ENCODE peak calls at places on chromosomes 12 and 14, in six cellular contexts. W is NCI-H748 treated with DMSO at 0.1 percent for 48 hours; E is tibial artery; S is activated CD8-positive, alpha-beta memory T cell treated with anti-CD3 and anti-CD28 coated beads for 24 hours; B is Jurkat, Clone E6-1; N is memory B cell. P is an unnamed sample.
A peak's percentile ranks its signal among the peaks of the same experiment; 100 is the strongest.

GRCh38 chr12:5197127-5197526 is 153.4 kb downstream of the KCNA5 start:
- DNase-seq in B (no peak), N (no peak), W (no peak), E (no peak), S (no peak), P (no peak)

GRCh38 chr14:26104686-26105085 is 493.1 kb downstream of the NOVA1 start:
- DNase-seq in N (no peak), E (no peak), B (no peak), S (no peak), W (no peak), P (no peak)

GRCh38 chr12:130333341-130333740 is 4.3 kb upstream of the PIWIL1 start:
- DNase-seq in E (no peak), N (no peak), B (peak; percentile 19), S (no peak), W (no peak), P (no peak)

GRCh38 chr14:90797451-90797850 is 18.8 kb downstream of the TTC7B start:
- DNase-seq in W (no peak), B (no peak), E (no peak), N (no peak), S (no peak), P (no peak)

GRCh38 chr12:25322918-25323773 is 72.4 kb upstream of the KRAS start:
- DNase-seq in N (no peak), B (no peak), W (no peak), E (no peak), S (no peak), P (no peak)

GRCh38 chr14:78697341-78697740 is 527.2 kb downstream of the NRXN3 start:
- DNase-seq in S (no peak), E (no peak), B (peak; percentile 30), W (peak; percentile 20), N (no peak), P (no peak)

GRCh38 chr14:84131924-84132323 is 1398.0 kb upstream of the FLRT2 start:
- DNase-seq in N (no peak), B (no peak), E (no peak), W (no peak), S (no peak), P (no peak)

GRCh38 chr12:8697120-8697475 is 693 bp upstream of the RIMKLB start:
- DNase-seq in B (peak; percentile 17), N (no peak), E (no peak), W (peak; percentile 26), S (no peak), P (no peak)

GRCh38 chr12:100442403-100442802 is 31.3 kb upstream of the NR1H4 start:
- DNase-seq in E (no peak), W (no peak), N (no peak), S (no peak), B (no peak), P (no peak)

GRCh38 chr12:93167841-93168492 is 209.8 kb upstream of the NUDT4 start:
- DNase-seq in B (no peak), N (peak; percentile 25), W (peak; percentile 29), S (no peak), E (no peak), P (no peak)

GRCh38 chr12:93777249-93777648 is 100.1 kb downstream of the CRADD start:
- DNase-seq in S (no peak), W (no peak), B (no peak), E (no peak), N (no peak), P (no peak)

GRCh38 chr14:96170961-96171592 is 33.6 kb upstream of the BDKRB2 start:
- DNase-seq in N (no peak), S (no peak), W (no peak), E (no peak), B (no peak), P (no peak)

GRCh38 chr12:87444039-87444438 is 585.2 kb downstream of the C12orf50 start:
- DNase-seq in W (no peak), E (no peak), S (no peak), B (no peak), N (no peak), P (no peak)

GRCh38 chr12:127429556-127429955 is 837.4 kb upstream of the TMEM132C start:
- DNase-seq in B (no peak), S (no peak), N (no peak), W (no peak), E (no peak), P (no peak)

P was measured in uterus.